ENCODE peak calls at places on chromosomes 3 and 15, in eight cellular contexts. J, F, L, S, X, E, G and P are unnamed samples. For H3K27me3, the result is how much of the 10 kb centered on the place peaks cover.

GRCh38 chr3:194871143-194871863 is 185.6 kb downstream of the FAM43A start:
- DNase-seq in G (peak), S (no peak), E (peak), L (peak), F (peak), X (peak), J (peak), P (peak)

GRCh38 chr15:28107111-28107893 is 8.2 kb upstream of the OCA2 start:
- DNase-seq in L (peak), J (no peak), G (peak), F (no peak), X (peak), E (no peak), S (no peak), P (no peak)

GRCh38 chr3:19474169-19474568 is 325.9 kb downstream of the KCNH8 start:
- DNase-seq in E (no peak), X (no peak), F (no peak), L (no peak), S (no peak), G (no peak), J (no peak), P (no peak)

GRCh38 chr3:67986703-67987102 is 332.3 kb upstream of the SUCLG2 start:
- DNase-seq in F (no peak), X (no peak), E (no peak), L (no peak), G (no peak), S (no peak), J (no peak), P (no peak)

GRCh38 chr3:152916753-152917279 is 81.9 kb downstream of the P2RY1 start:
- DNase-seq in L (no peak), J (no peak), G (no peak), F (no peak), E (no peak), S (no peak), X (no peak), P (no peak)

GRCh38 chr3:53709256-53709655 is 137.0 kb downstream of the CHDH start:
- DNase-seq in X (no peak), G (no peak), L (no peak), J (no peak), S (no peak), E (no peak), F (no peak), P (no peak)

GRCh38 chr3:32340039-32340438 is 51.6 kb upstream of the CMTM7 start:
- DNase-seq in L (peak), E (peak), G (no peak), F (no peak), S (peak), X (no peak), J (peak), P (no peak)

GRCh38 chr3:184058029-184058428 is 5.2 kb downstream of the HTR3C start:
- DNase-seq in L (peak), F (no peak), G (no peak), J (no peak), X (no peak), E (no peak), S (no peak), P (no peak)

GRCh38 chr15:44535509-44536297 is 1.2 kb upstream of the EIF3J start:
- DNase-seq in L (no peak), X (no peak), S (no peak), G (no peak), J (peak), F (no peak), E (no peak), P (no peak)

GRCh38 chr3:45677045-45677436 is 12.2 kb upstream of the SACM1L start:
- DNase-seq in J (peak), F (no peak), E (peak), G (peak), S (no peak), X (no peak), L (peak), P (no peak)

GRCh38 chr3:45673273-45673672 is 15.9 kb upstream of the SACM1L start:
- DNase-seq in G (no peak), E (no peak), F (no peak), S (no peak), X (no peak), J (no peak), L (no peak), P (no peak)

GRCh38 chr3:45677841-45678240 is 11.4 kb upstream of the SACM1L start:
- DNase-seq in J (no peak), G (no peak), F (no peak), L (no peak), E (no peak), S (no peak), X (no peak), P (no peak)

GRCh38 chr3:45679805-45680204 is 9.4 kb upstream of the SACM1L start:
- DNase-seq in L (no peak), X (no peak), S (no peak), F (no peak), G (no peak), J (no peak), E (no peak), P (no peak)

GRCh38 chr3:45676248-45677044 is 12.8 kb upstream of the SACM1L start:
- DNase-seq in E (no peak), J (no peak), F (no peak), S (no peak), X (no peak), G (no peak), L (no peak), P (no peak)
- H3K27me3 ChIP-seq in E (under half), J (under half), F (under half), S (under half), X (under half), G (under half), L (under half), P (under half)

GRCh38 chr3:195910499-195910845 is 2.1 kb upstream of the TNK2 start:
- DNase-seq in G (peak), F (no peak), E (no peak), S (no peak), X (peak), L (no peak), J (no peak), P (peak)

GRCh38 chr3:195908439-195909293 is at the start of gene TNK2:
- DNase-seq in X (no peak), J (peak), E (no peak), F (no peak), G (peak), L (no peak), S (peak), P (peak)

GRCh38 chr3:195907730-195908438 is 467 bp downstream of the TNK2 start:
- DNase-seq in G (peak), L (no peak), F (no peak), X (peak), E (no peak), S (peak), J (peak), P (no peak)

GRCh38 chr3:195909645-195910498 is 1.5 kb upstream of the TNK2 start:
- DNase-seq in F (no peak), S (peak), G (peak), E (no peak), J (peak), X (peak), L (peak), P (peak)

GRCh38 chr3:195909294-195909644 is 918 bp upstream of the TNK2 start:
- DNase-seq in G (peak), L (no peak), X (no peak), J (no peak), E (no peak), F (no peak), S (no peak), P (no peak)
- H3K27ac ChIP-seq in G (peak), L (no peak), X (peak), J (no peak), E (no peak), F (no peak), S (no peak), P (no peak)

DNA sequence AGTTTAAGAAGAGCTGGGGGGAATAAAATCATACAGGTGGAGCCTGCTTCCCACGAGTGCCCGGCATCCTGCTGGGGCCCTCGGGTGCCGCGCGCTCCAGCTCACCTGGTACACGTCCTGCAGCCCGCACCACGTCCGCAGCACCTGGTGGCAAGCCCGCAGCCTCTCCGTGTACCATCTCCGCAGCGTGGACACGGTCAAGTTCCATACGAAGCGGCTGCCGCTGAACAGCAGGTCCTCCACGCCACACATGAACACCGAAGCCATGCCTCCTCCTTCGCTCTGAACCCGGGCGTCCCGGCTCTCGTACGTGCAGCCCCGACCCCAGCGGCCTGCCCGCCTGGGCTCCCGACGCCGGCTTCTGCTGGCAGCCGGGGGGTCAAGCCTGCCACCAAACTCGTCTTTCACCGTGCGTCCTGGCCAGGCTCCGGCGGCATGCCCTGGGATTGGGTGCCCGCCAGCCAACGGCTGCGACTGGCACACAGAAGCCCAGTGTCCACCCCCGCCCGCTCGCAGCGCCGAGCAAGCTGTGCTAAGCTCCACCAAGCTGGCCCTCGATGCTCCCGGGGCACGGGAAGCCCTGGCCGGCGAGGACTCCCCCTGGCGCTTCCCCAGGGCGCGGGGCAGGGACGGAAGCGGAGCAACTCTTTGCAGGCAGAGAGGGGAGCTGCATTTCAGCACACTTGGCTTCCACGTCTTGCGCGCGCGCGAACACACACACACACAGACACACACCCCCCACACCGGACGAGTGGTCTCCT is at the start of gene FRMD4B:
- DNase-seq in S (no peak), F (no peak), X (peak), E (no peak), J (peak), L (peak), G (peak), P (peak)
- H3K27me3 ChIP-seq in S (under half), F (under half), X (under half), E (under half), J (half or more), L (under half), G (under half), P (under half)

GRCh38 chr3:58585005-58585786 is 8.0 kb upstream of the FAM107A start:
- DNase-seq in F (no peak), L (peak), G (peak), J (peak), S (peak), X (peak), E (peak), P (peak)

GRCh38 chr3:58586776-58587192 is 9.6 kb upstream of the FAM107A start:
- DNase-seq in J (peak), L (no peak), X (no peak), G (no peak), S (no peak), F (no peak), E (no peak), P (no peak)

GRCh38 chr3:58581328-58582091 is 4.3 kb upstream of the FAM107A start:
- DNase-seq in F (no peak), X (no peak), E (no peak), L (no peak), G (no peak), S (no peak), J (peak), P (no peak)

GRCh38 chr3:58585994-58586393 is 8.8 kb upstream of the FAM107A start:
- DNase-seq in G (no peak), F (no peak), S (no peak), E (no peak), L (no peak), X (no peak), J (no peak), P (no peak)

DNA sequence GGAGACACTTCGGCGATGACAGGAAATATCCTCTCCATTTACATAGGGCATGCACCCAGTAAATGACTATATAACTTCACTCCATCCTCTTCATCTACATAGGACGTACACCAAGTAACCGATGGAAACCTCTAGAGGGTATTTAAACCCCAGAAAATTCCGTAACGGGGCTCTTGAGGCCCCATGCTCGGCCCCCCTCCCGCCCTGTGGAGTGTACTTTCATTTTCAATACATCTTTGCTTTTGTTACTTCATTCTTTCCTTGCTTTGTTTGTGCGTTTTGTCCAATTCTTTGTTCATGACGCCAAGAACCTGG is 7.5 kb upstream of the FAM107A start:
- DNase-seq in X (no peak), E (no peak), F (no peak), S (no peak), J (no peak), L (peak), G (no peak), P (no peak)
- H3K27ac ChIP-seq in X (peak), E (no peak), F (no peak), S (no peak), J (peak), L (peak), G (peak), P (no peak)

GRCh38 chr3:134030382-134030753 is 643 bp upstream of the SLCO2A1 start:
- DNase-seq in J (peak), E (no peak), L (no peak), F (no peak), X (no peak), G (no peak), S (no peak), P (no peak)
- H3K27me3 ChIP-seq in J (under half), E (under half), L (under half), F (under half), X (under half), G (under half), S (under half), P (under half)

GRCh38 chr3:45610129-45610528 is 15.6 kb downstream of the LIMD1 start:
- DNase-seq in E (no peak), J (no peak), X (no peak), G (no peak), L (no peak), S (no peak), F (no peak), P (no peak)

GRCh38 chr3:45613781-45614180 is 19.2 kb downstream of the LIMD1 start:
- DNase-seq in J (no peak), L (no peak), E (no peak), G (no peak), S (no peak), F (no peak), X (no peak), P (no peak)

GRCh38 chr3:45612138-45612537 is 17.6 kb downstream of the LIMD1 start:
- DNase-seq in S (no peak), E (no peak), G (no peak), J (no peak), F (no peak), L (no peak), X (no peak), P (no peak)

GRCh38 chr3:45611619-45612018 is 17.1 kb downstream of the LIMD1 start:
- DNase-seq in J (no peak), S (no peak), G (no peak), F (no peak), E (no peak), X (no peak), L (peak), P (no peak)

DNA sequence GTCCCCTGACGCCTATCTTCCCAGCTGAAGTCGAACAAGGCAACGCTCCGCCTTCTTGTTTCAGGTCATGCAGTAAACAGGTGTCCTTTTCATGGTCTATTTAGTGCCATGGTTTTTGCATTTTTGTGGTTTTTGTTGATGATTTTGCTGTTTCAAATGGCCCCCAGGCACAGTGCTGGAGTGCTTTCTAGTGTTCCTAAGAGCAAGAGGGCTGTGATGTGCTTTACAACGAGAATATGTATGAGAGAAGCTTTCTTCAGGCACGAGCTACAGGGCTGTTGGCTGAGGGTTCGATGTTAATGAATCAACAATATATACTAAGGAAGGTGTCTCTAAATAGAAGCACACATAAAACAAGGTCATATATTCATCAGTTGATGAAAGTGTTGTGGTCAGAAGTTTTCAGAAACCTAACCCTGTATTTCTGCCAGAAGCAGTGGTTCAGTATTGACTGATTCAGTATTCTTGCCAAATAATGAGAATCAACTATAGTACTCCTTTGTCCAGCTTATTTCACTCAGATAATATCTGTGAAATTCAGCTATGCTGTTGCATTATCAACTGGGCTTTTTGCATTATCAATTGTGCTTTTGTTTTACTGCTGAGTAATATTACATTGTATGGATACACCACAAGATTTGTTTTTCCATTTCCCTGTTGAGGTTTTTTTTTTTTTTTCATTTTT is 18.5 kb downstream of the LIMD1 start:
- DNase-seq in G (no peak), E (no peak), L (peak), F (no peak), X (no peak), J (no peak), S (no peak), P (no peak)
- H3K27ac ChIP-seq in G (no peak), E (no peak), L (no peak), F (no peak), X (no peak), J (no peak), S (no peak), P (no peak)

DNA sequence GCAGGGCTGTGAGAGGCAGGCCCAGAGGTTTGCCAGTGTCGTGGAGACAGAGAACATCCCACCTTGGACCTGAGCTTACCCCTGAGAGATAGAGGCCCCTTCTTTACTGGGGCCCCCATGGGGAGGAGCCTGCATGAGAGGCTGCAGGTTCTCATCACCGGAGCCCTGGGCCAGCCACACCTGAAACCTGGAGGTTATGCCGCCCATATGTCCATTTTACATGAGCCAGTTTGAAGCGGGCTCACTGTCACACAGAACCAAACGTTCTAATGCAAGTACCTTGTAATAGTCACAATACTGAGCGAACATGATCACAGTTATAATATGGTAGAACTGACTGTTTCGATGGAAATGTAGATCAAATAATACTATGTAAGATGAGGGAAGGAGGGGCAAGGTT is 6.3 kb upstream of the IQSEC1 start:
- DNase-seq in E (no peak), X (no peak), J (no peak), L (no peak), S (no peak), G (no peak), F (no peak), P (no peak)
- H3K27me3 ChIP-seq in E (under half), X (under half), J (under half), L (under half), S (half or more), G (under half), F (under half), P (under half)

GRCh38 chr15:64897345-64897985 is 14.2 kb upstream of the ANKDD1A start:
- DNase-seq in X (peak), L (peak), E (peak), G (peak), S (no peak), F (no peak), J (peak), P (peak)
- H3K27ac ChIP-seq in X (peak), L (peak), E (peak), G (peak), S (no peak), F (peak), J (peak), P (peak)